ENCODE peak calls at places on chromosomes 3 and 15, in four cellular contexts. D, P, R and M are unnamed samples.
A peak's percentile ranks its signal among the peaks of the same experiment; 100 is the strongest.

GRCh38 chr3:108089544-108089943 is 1.3 kb downstream of the CD47 start:
- DNase-seq in D (no peak), P (no peak), R (no peak), M (peak; percentile 41)

GRCh38 chr3:64354221-64354620 is 129.0 kb upstream of the PRICKLE2 start:
- DNase-seq in D (no peak), P (peak; percentile 54), R (no peak), M (no peak)

GRCh38 chr15:91192285-91193058 is 92.4 kb downstream of the SV2B start:
- DNase-seq in D (no peak), P (no peak), R (no peak), M (peak; percentile 33)

GRCh38 chr3:37198547-37198946 is 24.2 kb upstream of the LRRFIP2 start:
- DNase-seq in D (no peak), P (no peak), R (no peak), M (no peak)

GRCh38 chr3:78507196-78507984 is 1260.4 kb downstream of the ROBO1 start:
- DNase-seq in D (no peak), P (peak; percentile 88), R (no peak), M (no peak)

GRCh38 chr15:59278120-59278519 is 71.5 kb downstream of the LDHAL6B start:
- DNase-seq in D (no peak), P (no peak), R (no peak), M (no peak)

GRCh38 chr3:9659849-9660248 is 10.5 kb downstream of the MTMR14 start:
- DNase-seq in D (no peak), P (no peak), R (no peak), M (no peak)

GRCh38 chr3:98692787-98693473 is 70.2 kb upstream of the ST3GAL6 start:
- DNase-seq in D (no peak), P (no peak), R (no peak), M (no peak)

GRCh38 chr15:81894069-81894468 is 151.7 kb downstream of the MEX3B start:
- DNase-seq in D (no peak), P (no peak), R (no peak), M (no peak)

GRCh38 chr3:45922039-45922326 is 21.3 kb upstream of the CXCR6 start:
- DNase-seq in D (no peak), P (no peak), R (no peak), M (no peak)

GRCh38 chr15:78195735-78196201 is 38.6 kb downstream of the ACSBG1 start:
- DNase-seq in D (peak; percentile 47), P (peak; percentile 25), R (no peak), M (peak; percentile 45)

GRCh38 chr15:72472907-72473669 is 1.0 kb upstream of the ARIH1 start:
- DNase-seq in D (no peak), P (no peak), R (no peak), M (no peak)

GRCh38 chr3:78035020-78035660 is 995.2 kb downstream of the ROBO2 start:
- DNase-seq in D (peak; percentile 26), P (no peak), R (no peak), M (peak; percentile 15)

GRCh38 chr3:187958432-187959003 is 195.4 kb upstream of the LPP start:
- DNase-seq in D (no peak), P (no peak), R (no peak), M (no peak)

GRCh38 chr3:194687638-194688206 is 2.0 kb downstream of the FAM43A start:
- DNase-seq in D (peak; percentile 96), P (peak; percentile 49), R (peak; percentile 85), M (no peak)

GRCh38 chr15:53549697-53550315 is 209.7 kb downstream of the WDR72 start:
- DNase-seq in D (no peak), P (peak; percentile 43), R (no peak), M (no peak)

GRCh38 chr3:136146981-136147729 is 49.0 kb downstream of the MSL2 start:
- DNase-seq in D (no peak), P (no peak), R (no peak), M (no peak)

GRCh38 chr3:177753498-177754155 is 556.3 kb upstream of the TBL1XR1 start:
- DNase-seq in D (no peak), P (peak; percentile 50), R (no peak), M (peak; percentile 73)

GRCh38 chr3:7630925-7631324 is 770.0 kb downstream of the GRM7 start:
- DNase-seq in D (peak; percentile 8), P (no peak), R (no peak), M (no peak)

GRCh38 chr3:123344941-123345594 is 103.8 kb downstream of the ADCY5 start:
- DNase-seq in D (peak; percentile 21), P (no peak), R (peak; percentile 44), M (no peak)